ENCODE peak calls at places on chromosomes 5 and 9, in ten cellular contexts. I is fibroblast of lung, C is GM12878, W is HCT116, B is hepatocyte, D is IMR-90, F is neuronal stem cell, J is PC-9, E is A549, Q is H9. N is an unnamed sample.

GRCh38 chr9:114504341-114505186 is 709 bp downstream of the WHRN start:
- DNase-seq in I (peak; percentile 62), C (no peak), W (peak; percentile 18), B (peak; percentile 72), D (peak; percentile 19), F (peak; percentile 55), J (peak; percentile 59), E (peak; percentile 60), Q (peak; percentile 77), N (no peak)

GRCh38 chr5:27316283-27316675 is 277.9 kb upstream of the CDH9 start:
- DNase-seq in I (peak; percentile 89), C (no peak), W (no peak), B (no peak), D (peak; percentile 86), F (no peak), J (no peak), E (peak; percentile 4), Q (no peak), N (no peak)

GRCh38 chr5:33433303-33434255 is 7.2 kb upstream of the TARS1 start:
- DNase-seq in I (no peak), C (no peak), W (no peak), B (no peak), D (peak; percentile 68), F (no peak), J (no peak), E (no peak), Q (no peak), N (no peak)

GRCh38 chr5:861442-862366 is 10.9 kb upstream of the ZDHHC11 start:
- DNase-seq in I (no peak), C (no peak), W (no peak), B (no peak), D (no peak), F (no peak), J (no peak), E (no peak), Q (no peak), N (no peak)

GRCh38 chr9:77647659-77648457 is at the start of gene GNA14:
- DNase-seq in I (peak; percentile 37), C (no peak), W (no peak), B (peak; percentile 35), D (no peak), F (peak; percentile 24), J (no peak), E (no peak), Q (peak; percentile 64), N (no peak)

GRCh38 chr5:80569961-80570786 is at the start of gene ANKRD34B:
- DNase-seq in I (peak; percentile 24), C (no peak), W (no peak), B (peak; percentile 34), D (no peak), F (peak; percentile 42), J (peak; percentile 37), E (peak; percentile 38), Q (peak; percentile 86), N (no peak)

GRCh38 chr9:98109052-98109451 is 10.0 kb downstream of the TRIM14 start:
- DNase-seq in I (no peak), C (no peak), W (no peak), B (no peak), D (no peak), F (no peak), J (no peak), E (no peak), Q (no peak), N (no peak)

GRCh38 chr9:28598396-28598795 is 1025.1 kb upstream of the C9orf72 start:
- DNase-seq in I (no peak), C (no peak), W (no peak), B (no peak), D (no peak), F (no peak), J (no peak), E (no peak), Q (peak; percentile 27), N (no peak)

GRCh38 chr9:101274971-101275670 is 109.7 kb downstream of the BAAT start:
- DNase-seq in I (no peak), C (no peak), W (no peak), B (no peak), D (no peak), F (no peak), J (no peak), E (no peak), Q (no peak), N (no peak)

GRCh38 chr5:40628428-40628827 is 51.3 kb upstream of the PTGER4 start:
- DNase-seq in I (no peak), C (no peak), W (no peak), B (no peak), D (no peak), F (no peak), J (no peak), E (no peak), Q (no peak), N (no peak)

DNA sequence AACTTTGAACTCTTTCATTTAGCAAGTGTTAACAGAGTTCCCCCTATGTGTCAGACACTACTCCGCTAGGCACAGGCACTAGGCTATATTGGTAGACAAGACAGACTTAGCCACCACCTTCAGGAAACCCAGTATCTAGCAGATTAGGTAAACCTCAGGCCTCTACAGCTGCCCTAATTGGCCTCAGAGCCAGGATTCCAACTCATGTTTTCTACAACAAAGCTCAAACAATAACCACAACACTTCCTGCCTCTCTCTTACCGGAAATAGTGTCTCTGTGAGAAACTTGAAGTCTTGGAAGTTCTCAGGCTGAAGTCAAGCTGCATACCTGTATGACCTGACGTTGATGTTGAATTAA is 116.6 kb upstream of the SLC44A1 start:
- DNase-seq in I (peak; percentile 80), C (peak; percentile 72), W (no peak), B (no peak), D (peak; percentile 25), F (no peak), J (peak; percentile 36), E (no peak), Q (no peak), N (no peak)
- H3K4me2 ChIP-seq in I (no peak overlapping the region), C (no peak overlapping the region), W (no peak overlapping the region), B (no peak overlapping the region), D (no peak overlapping the region), F (no peak overlapping the region), J (peak overlapping the region; percentile 61), E (peak overlapping the region; percentile 51), Q (no peak overlapping the region), N (no peak overlapping the region)

GRCh38 chr5:140130949-140131733 is 5.4 kb downstream of the IGIP start:
- DNase-seq in I (no peak), C (no peak), W (no peak), B (no peak), D (no peak), F (no peak), J (no peak), E (no peak), Q (no peak), N (no peak)

GRCh38 chr5:140126315-140127012 is 727 bp downstream of the IGIP start:
- DNase-seq in I (no peak), C (no peak), W (no peak), B (no peak), D (no peak), F (no peak), J (no peak), E (no peak), Q (no peak), N (no peak)

GRCh38 chr5:140128376-140128775 is 2.6 kb downstream of the IGIP start:
- DNase-seq in I (no peak), C (no peak), W (no peak), B (no peak), D (no peak), F (no peak), J (no peak), E (no peak), Q (no peak), N (no peak)

DNA sequence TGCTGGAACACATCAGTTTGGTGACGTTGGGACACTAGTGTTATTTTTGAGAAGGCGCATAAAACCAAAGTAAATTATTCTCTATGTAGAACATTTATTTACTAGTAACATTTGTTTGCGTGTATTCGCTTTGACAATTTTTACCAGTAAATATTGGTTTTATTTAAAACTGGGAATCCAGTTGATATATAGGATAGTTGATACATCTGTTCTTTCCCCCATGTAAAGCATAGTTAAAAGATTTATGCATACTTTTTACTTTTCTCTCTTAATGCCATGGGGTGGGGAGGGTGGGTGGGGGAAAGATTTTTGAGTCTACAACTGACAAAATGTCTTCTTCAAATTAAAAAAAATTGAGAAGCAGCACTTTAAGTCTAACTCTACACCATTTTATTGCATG is at the start of gene IGIP:
- DNase-seq in I (no peak), C (no peak), W (no peak), B (no peak), D (no peak), F (no peak), J (no peak), E (no peak), Q (no peak), N (no peak)
- H3K4me2 ChIP-seq in I (no peak within 1 kb of the TSS), C (no peak within 1 kb of the TSS), W (no peak within 1 kb of the TSS), B (no peak within 1 kb of the TSS), D (no peak within 1 kb of the TSS), F (no peak within 1 kb of the TSS), J (no peak within 1 kb of the TSS), E (no peak within 1 kb of the TSS), Q (no peak within 1 kb of the TSS), N (no peak within 1 kb of the TSS)

DNA sequence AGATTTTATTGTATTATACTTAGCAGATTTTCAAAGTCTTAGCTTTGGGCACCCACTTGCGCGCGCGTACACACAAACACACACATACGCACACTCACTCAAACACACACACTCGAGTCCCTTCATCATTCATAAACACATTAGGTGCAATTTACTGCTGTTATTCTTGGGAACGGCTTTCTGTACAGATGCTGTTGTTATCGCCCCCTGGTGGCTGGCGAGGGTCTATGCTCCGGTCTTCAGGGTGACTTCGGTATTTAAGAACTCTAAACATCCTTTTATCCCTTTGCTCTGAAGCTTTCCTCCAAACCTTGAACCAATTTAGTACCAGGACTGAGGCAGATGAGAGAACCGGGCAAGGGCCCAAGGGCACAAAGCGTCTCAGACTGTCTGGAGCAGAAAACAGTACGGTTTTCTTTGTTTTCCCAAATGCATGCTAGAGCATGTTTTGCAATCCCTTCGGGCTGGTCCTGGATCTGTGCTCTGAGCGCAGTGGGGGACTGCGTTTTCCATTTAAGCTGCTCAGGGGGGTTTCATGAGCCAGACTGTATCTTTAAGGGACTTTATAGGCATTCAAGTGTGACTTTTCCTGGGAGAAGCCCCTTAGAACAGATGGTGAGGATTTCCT is 1.7 kb upstream of the SLIT3 start:
- DNase-seq in I (peak; percentile 70), C (peak; percentile 2), W (peak; percentile 48), B (peak; percentile 88), D (peak; percentile 73), F (peak; percentile 76), J (peak; percentile 56), E (peak; percentile 88), Q (peak; percentile 74), N (peak; percentile 90)
- H3K4me2 ChIP-seq in I (peak overlapping the region; percentile 7), C (no peak overlapping the region), W (no peak overlapping the region), B (peak overlapping the region; percentile 84), D (no peak overlapping the region), F (no peak overlapping the region), J (no peak overlapping the region), E (peak overlapping the region; percentile 88), Q (no peak overlapping the region), N (no peak overlapping the region)

DNA sequence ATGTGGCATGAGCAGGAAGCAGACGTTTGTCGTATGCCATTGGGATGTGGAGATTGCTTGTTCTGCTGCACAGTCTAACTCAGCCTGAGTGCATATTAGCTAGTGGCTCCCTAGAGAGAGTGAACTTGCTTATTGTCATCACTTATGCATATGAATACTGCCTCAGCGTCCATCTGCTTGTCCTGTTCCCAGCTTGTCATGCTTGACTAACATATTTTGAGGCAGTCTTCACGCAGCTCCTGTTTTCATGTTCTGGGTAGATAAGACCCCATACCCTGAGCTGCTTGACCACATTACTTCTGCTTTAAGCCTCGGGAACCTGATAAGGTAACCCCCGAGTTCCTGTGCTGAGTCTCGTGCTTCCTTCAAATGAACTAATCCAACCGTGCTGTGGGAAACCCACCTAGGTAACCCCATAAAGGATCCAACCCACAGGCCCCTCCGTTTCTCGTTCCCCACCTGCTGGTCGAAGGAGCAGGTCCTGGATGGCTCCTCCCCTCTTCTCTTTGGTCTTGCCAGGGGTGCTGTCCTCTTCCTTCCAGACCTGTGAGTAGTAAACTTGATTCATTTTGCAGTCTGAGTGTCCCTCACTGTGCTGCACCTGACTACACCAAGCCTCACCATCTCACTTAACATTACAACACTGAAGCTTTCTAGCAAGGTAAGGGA is 25.0 kb downstream of the ANKRD33B start:
- DNase-seq in I (no peak), C (no peak), W (no peak), B (no peak), D (no peak), F (no peak), J (no peak), E (no peak), Q (no peak), N (no peak)
- H3K4me2 ChIP-seq in I (no peak overlapping the region), C (peak overlapping the region; percentile 81), W (no peak overlapping the region), B (no peak overlapping the region), D (no peak overlapping the region), F (no peak overlapping the region), J (no peak overlapping the region), E (no peak overlapping the region), Q (no peak overlapping the region), N (no peak overlapping the region)

N was measured in Karpas-422.